ENCODE peak calls at places on chromosomes 6 and 20, in eight cellular contexts. H, S, W, V, P, M, E and R are unnamed samples.

GRCh38 chr6:64750910-64751309 is 956.1 kb downstream of the EYS start:
- DNase-seq in H (no peak), S (no peak), W (no peak), V (no peak), P (no peak), M (no peak), E (no peak), R (no peak)

GRCh38 chr6:36577298-36577697 is 16.9 kb upstream of the SRSF3 start:
- DNase-seq in H (peak; percentile 78), S (no peak), W (no peak), V (no peak), P (no peak), M (peak; percentile 85), E (peak; percentile 93), R (no peak)

GRCh38 chr6:166942393-166943168 is 13.8 kb downstream of the RNASET2 start:
- DNase-seq in H (peak; percentile 43), S (peak; percentile 55), W (no peak), V (peak; percentile 41), P (no peak), M (no peak), E (no peak), R (no peak)

GRCh38 chr6:73565767-73566485 is 45.1 kb upstream of the EEF1A1 start:
- DNase-seq in H (peak; percentile 46), S (no peak), W (no peak), V (no peak), P (no peak), M (no peak), E (peak; percentile 52), R (no peak)

GRCh38 chr6:151679081-151679480 is 128.4 kb upstream of the ESR1 start:
- DNase-seq in H (peak; percentile 72), S (no peak), W (no peak), V (no peak), P (no peak), M (peak; percentile 84), E (peak; percentile 47), R (no peak)

GRCh38 chr6:154766993-154767392 is 33.8 kb downstream of the SCAF8 start:
- DNase-seq in H (peak; percentile 19), S (no peak), W (no peak), V (no peak), P (no peak), M (peak; percentile 14), E (no peak), R (no peak)

GRCh38 chr6:90175627-90176538 is 120.8 kb downstream of the BACH2 start:
- DNase-seq in H (no peak), S (peak; percentile 28), W (no peak), V (peak; percentile 38), P (no peak), M (no peak), E (no peak), R (no peak)

GRCh38 chr6:106761160-106761559 is 131.8 kb downstream of the QRSL1 start:
- DNase-seq in H (no peak), S (no peak), W (no peak), V (no peak), P (no peak), M (no peak), E (no peak), R (no peak)

GRCh38 chr20:10429443-10429981 is 4.5 kb downstream of the MKKS start:
- DNase-seq in H (no peak), S (no peak), W (no peak), V (no peak), P (no peak), M (no peak), E (no peak), R (no peak)

GRCh38 chr6:158416841-158417759 is 104.8 kb downstream of the TULP4 start:
- DNase-seq in H (no peak), S (no peak), W (no peak), V (no peak), P (no peak), M (no peak), E (peak; percentile 32), R (no peak)

GRCh38 chr6:43628392-43629103 is 516 bp downstream of the GTPBP2 start:
- DNase-seq in H (peak; percentile 36), S (peak; percentile 33), W (no peak), V (peak; percentile 69), P (peak; percentile 39), M (peak; percentile 45), E (peak; percentile 31), R (peak; percentile 83)

GRCh38 chr6:56938634-56939294 is 16.1 kb upstream of the BEND6 start:
- DNase-seq in H (peak; percentile 96), S (no peak), W (no peak), V (no peak), P (no peak), M (peak; percentile 94), E (peak; percentile 99), R (no peak)

GRCh38 chr6:169457762-169458161 is 204.1 kb upstream of the THBS2 start:
- DNase-seq in H (no peak), S (no peak), W (no peak), V (no peak), P (no peak), M (no peak), E (no peak), R (no peak)

GRCh38 chr6:168915855-168916254 is 337.8 kb downstream of the THBS2 start:
- DNase-seq in H (no peak), S (no peak), W (no peak), V (no peak), P (no peak), M (no peak), E (no peak), R (no peak)

GRCh38 chr6:143885116-143885515 is 20.8 kb downstream of the ZC2HC1B start:
- DNase-seq in H (no peak), S (no peak), W (no peak), V (no peak), P (no peak), M (no peak), E (no peak), R (no peak)

GRCh38 chr6:127737009-127737486 is 160.1 kb downstream of the C6orf58 start:
- DNase-seq in H (peak; percentile 79), S (peak; percentile 10), W (no peak), V (peak; percentile 63), P (no peak), M (peak; percentile 62), E (peak; percentile 79), R (peak; percentile 71)

GRCh38 chr6:111922454-111923297 is 49.4 kb upstream of the FYN start:
- DNase-seq in H (peak; percentile 63), S (no peak), W (no peak), V (no peak), P (no peak), M (peak; percentile 48), E (peak; percentile 29), R (peak; percentile 39)

GRCh38 chr20:53839423-53840176 is 230.8 kb downstream of the BCAS1 start:
- DNase-seq in H (no peak), S (peak; percentile 22), W (no peak), V (peak; percentile 82), P (no peak), M (no peak), E (no peak), R (no peak)

GRCh38 chr6:140441256-140441655 is 1066.8 kb upstream of the CITED2 start:
- DNase-seq in H (peak; percentile 71), S (no peak), W (no peak), V (no peak), P (no peak), M (peak; percentile 62), E (peak; percentile 77), R (peak; percentile 46)

GRCh38 chr6:27757307-27757706 is 154.9 kb downstream of the OR2B2 start:
- DNase-seq in H (no peak), S (peak; percentile 31), W (no peak), V (peak; percentile 57), P (peak; percentile 23), M (peak; percentile 36), E (no peak), R (no peak)